ENCODE peak calls at places on chromosomes 12 and 14, in four cellular contexts. C is esophagus squamous epithelium, G is breast epithelium, A is body of pancreas. T is an unnamed sample.

GRCh38 chr12:60872850-60873713 is 1277.3 kb downstream of the SLC16A7 start:
- DNase-seq in C (no peak), G (no peak), A (no peak), T (no peak)

GRCh38 chr12:86137936-86138335 is 118.3 kb downstream of the MGAT4C start:
- DNase-seq in C (no peak), G (no peak), A (no peak), T (no peak)

GRCh38 chr12:33724867-33725266 is 285.2 kb upstream of the SYT10 start:
- DNase-seq in C (no peak), G (no peak), A (no peak), T (no peak)

GRCh38 chr14:29144598-29144997 is 378.0 kb downstream of the FOXG1 start:
- DNase-seq in C (no peak), G (no peak), A (no peak), T (no peak)

GRCh38 chr14:102392506-102392905 is 29.8 kb downstream of the TECPR2 start:
- DNase-seq in C (no peak), G (no peak), A (no peak), T (no peak)

GRCh38 chr12:66036317-66036716 is 94.2 kb downstream of the LLPH start:
- DNase-seq in C (no peak), G (no peak), A (peak), T (no peak)

GRCh38 chr14:36701144-36701543 is 39.5 kb downstream of the PAX9 start:
- DNase-seq in C (no peak), G (no peak), A (no peak), T (no peak)

GRCh38 chr12:63302269-63302940 is 151.4 kb upstream of the AVPR1A start:
- DNase-seq in C (no peak), G (no peak), A (no peak), T (no peak)

GRCh38 chr12:51311389-51311788 is 12.6 kb downstream of the BIN2 start:
- DNase-seq in C (no peak), G (no peak), A (no peak), T (no peak)

GRCh38 chr14:68231832-68232642 is 412.5 kb downstream of the RAD51B start:
- DNase-seq in C (no peak), G (no peak), A (no peak), T (no peak)

GRCh38 chr12:90575995-90576394 is 379.0 kb downstream of the CCER1 start:
- DNase-seq in C (no peak), G (no peak), A (no peak), T (no peak)

GRCh38 chr12:60066655-60067054 is 470.8 kb downstream of the SLC16A7 start:
- DNase-seq in C (no peak), G (no peak), A (no peak), T (no peak)

GRCh38 chr12:52645120-52645761 is 6.8 kb downstream of the KRT2 start:
- DNase-seq in C (no peak), G (no peak), A (no peak), T (no peak)

GRCh38 chr14:64113279-64113678 is 180.9 kb downstream of the ESR2 start:
- DNase-seq in C (no peak), G (no peak), A (peak), T (no peak)

GRCh38 chr12:70120970-70121369 is 122.3 kb upstream of the CNOT2 start:
- DNase-seq in C (no peak), G (no peak), A (no peak), T (no peak)

GRCh38 chr14:105168496-105168978 is at the start of gene JAG2:
- DNase-seq in C (no peak), G (no peak), A (peak), T (no peak)

GRCh38 chr12:88934163-88934747 is 354.0 kb upstream of the KITLG start:
- DNase-seq in C (no peak), G (no peak), A (no peak), T (no peak)

GRCh38 chr12:510071-510825 is 50.5 kb downstream of the B4GALNT3 start:
- DNase-seq in C (no peak), G (no peak), A (peak), T (no peak)

GRCh38 chr12:98401427-98401826 is 114.0 kb upstream of the TMPO start:
- DNase-seq in C (no peak), G (no peak), A (no peak), T (no peak)

GRCh38 chr12:79114896-79115295 is 250.3 kb downstream of the SYT1 start:
- DNase-seq in C (no peak), G (no peak), A (no peak), T (no peak)

GRCh38 chr12:56297400-56297799 is 2.7 kb downstream of the CS start:
- DNase-seq in C (no peak), G (no peak), A (no peak), T (no peak)

GRCh38 chr12:52280796-52281560 is 6.5 kb downstream of the KRT86 start:
- DNase-seq in C (no peak), G (peak), A (peak), T (no peak)

GRCh38 chr12:70920251-70920851 is at the start of gene PTPRR:
- DNase-seq in C (no peak), G (no peak), A (peak), T (no peak)

GRCh38 chr14:73810478-73811163 is 41.0 kb upstream of the PTGR2 start:
- DNase-seq in C (no peak), G (no peak), A (no peak), T (no peak)

GRCh38 chr14:73809386-73809785 is 42.2 kb upstream of the PTGR2 start:
- DNase-seq in C (no peak), G (no peak), A (no peak), T (no peak)

GRCh38 chr14:73811164-73811503 is 40.5 kb upstream of the PTGR2 start:
- DNase-seq in C (no peak), G (no peak), A (no peak), T (no peak)

GRCh38 chr14:73804636-73805035 is 47.0 kb upstream of the PTGR2 start:
- DNase-seq in C (no peak), G (no peak), A (no peak), T (no peak)

GRCh38 chr14:73807439-73807838 is 44.2 kb upstream of the PTGR2 start:
- DNase-seq in C (no peak), G (no peak), A (no peak), T (no peak)
- TF ChIP-seq POLR2A in C (no peak), G (no peak), A (no peak), T (no peak)

DNA sequence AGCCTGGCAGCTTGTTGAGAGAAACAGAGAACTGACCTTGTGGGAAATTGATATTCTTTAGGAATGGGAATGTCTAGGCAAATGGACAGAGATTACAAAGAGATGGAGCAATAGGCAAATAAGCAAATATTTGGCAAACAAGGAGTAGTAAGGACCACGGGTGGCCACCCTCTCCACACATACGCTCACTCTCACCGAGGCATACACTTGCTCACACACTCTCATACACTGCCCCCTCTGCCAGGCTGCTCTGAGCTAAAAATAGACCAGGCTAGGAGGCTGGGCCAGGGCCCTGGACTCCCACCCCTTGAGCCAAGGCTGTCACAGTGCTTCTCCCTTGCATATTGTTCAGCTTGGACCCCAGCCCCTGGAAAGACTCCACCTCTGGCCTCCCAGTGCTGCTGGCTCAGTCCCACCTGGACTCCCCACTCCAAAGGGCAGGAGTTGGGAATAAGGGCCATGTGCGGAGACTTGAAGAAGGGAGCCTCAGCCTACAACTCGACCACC is 1.1 kb downstream of the PPP1R1A start:
- DNase-seq in C (no peak), G (no peak), A (peak), T (peak)
- TF ChIP-seq POLR2A in C (no peak), G (no peak), A (no peak), T (no peak)

GRCh38 chr14:48704639-48705038 is 881.5 kb downstream of the RPS29 start:
- DNase-seq in C (no peak), G (no peak), A (no peak), T (no peak)
- TF ChIP-seq POLR2A in C (no peak), G (no peak), A (no peak), T (no peak)

GRCh38 chr12:124930576-124930975 is 16.1 kb upstream of the UBC start:
- DNase-seq in C (no peak), G (no peak), A (no peak), T (no peak)

GRCh38 chr12:124929649-124930419 is 15.4 kb upstream of the UBC start:
- DNase-seq in C (no peak), G (no peak), A (no peak), T (no peak)

GRCh38 chr12:124927325-124928094 is 13.1 kb upstream of the UBC start:
- DNase-seq in C (no peak), G (peak), A (peak), T (peak)

GRCh38 chr12:124928912-124929530 is 14.6 kb upstream of the UBC start:
- DNase-seq in C (no peak), G (no peak), A (no peak), T (no peak)

DNA sequence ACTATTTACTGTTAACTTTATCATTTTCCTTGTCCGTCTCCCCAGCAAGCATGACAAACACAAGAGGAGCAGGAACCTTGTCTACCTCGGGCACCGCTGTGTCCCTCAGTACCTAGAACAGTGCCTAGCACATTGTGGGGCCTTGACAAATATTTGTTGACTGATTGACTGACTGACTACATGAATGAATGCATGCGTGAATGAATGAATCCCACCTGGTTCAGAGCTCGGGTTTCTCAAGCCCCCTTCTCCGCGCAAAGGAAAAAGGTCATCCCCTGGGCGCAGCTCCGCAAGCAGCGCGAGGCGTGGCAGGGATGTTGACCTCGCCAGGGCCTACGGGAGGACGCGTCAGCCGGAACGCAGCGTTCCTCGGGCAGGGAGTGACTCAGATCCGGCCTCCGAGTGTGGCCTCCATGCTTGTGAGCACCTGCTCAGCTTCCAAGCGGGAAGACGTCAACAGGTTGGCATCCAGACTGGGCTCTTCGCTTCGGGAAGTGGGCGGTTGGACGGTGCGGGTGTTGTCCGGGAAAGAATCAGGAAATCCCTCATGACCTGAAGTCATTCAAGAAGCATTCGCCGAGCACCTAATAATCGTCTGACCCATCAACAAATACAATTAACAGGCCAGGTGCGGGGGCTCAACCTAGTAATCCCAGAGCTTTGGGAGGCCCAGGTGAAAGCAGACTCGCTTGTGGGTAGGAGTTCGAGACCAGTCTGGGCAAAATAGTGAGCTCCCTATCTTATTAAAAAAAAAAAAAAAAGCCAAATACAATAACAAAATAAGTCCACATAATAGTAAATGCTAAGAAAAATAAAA is 13.9 kb upstream of the UBC start:
- DNase-seq in C (no peak), G (peak), A (peak), T (peak)
- TF ChIP-seq POLR2A in C (no peak), G (no peak), A (no peak), T (no peak)

GRCh38 chr12:120094485-120094884 is 22.1 kb downstream of the RAB35 start:
- DNase-seq in C (no peak), G (no peak), A (no peak), T (no peak)
- TF ChIP-seq POLR2A in C (no peak), G (no peak), A (no peak), T (no peak)

T was measured in ovary.